ENCODE peak calls at places on chromosomes 3 and 15, in five cellular contexts. P is non-pigmented ciliary epithelial cell, I is NCI-H524 treated with DMSO at 0.1 percent for 48 hours, H is GM06990, N is pons. G is an unnamed sample.

GRCh38 chr15:38335106-38335505 is 82.5 kb downstream of the SPRED1 start:
- DNase-seq in P (no peak), I (no peak), H (no peak), N (no peak), G (no peak)

GRCh38 chr3:10945683-10946287 is 46.8 kb upstream of the SLC6A1 start:
- DNase-seq in P (no peak), I (no peak), H (peak), N (peak), G (peak)

GRCh38 chr15:79602731-79603130 is 170.6 kb downstream of the MINAR1 start:
- DNase-seq in P (no peak), I (no peak), H (no peak), N (no peak), G (no peak)

GRCh38 chr15:76108021-76108723 is 48.4 kb downstream of the TMEM266 start:
- DNase-seq in P (no peak), I (no peak), H (no peak), N (peak), G (peak)

GRCh38 chr15:63701365-63701764 is 104.2 kb downstream of the FBXL22 start:
- DNase-seq in P (no peak), I (no peak), H (no peak), N (no peak), G (no peak)

GRCh38 chr15:47756872-47757271 is 39.6 kb downstream of the SEMA6D start:
- DNase-seq in P (peak), I (no peak), H (no peak), N (no peak), G (no peak)

GRCh38 chr3:152270145-152270870 is 1.6 kb downstream of the MBNL1 start:
- DNase-seq in P (no peak), I (no peak), H (no peak), N (peak), G (no peak)

GRCh38 chr15:83010709-83011270 is 649 bp downstream of the C15orf40 start:
- DNase-seq in P (peak), I (peak), H (no peak), N (peak), G (peak)

GRCh38 chr15:48547305-48547704 is 98.2 kb downstream of the FBN1 start:
- DNase-seq in P (peak), I (no peak), H (no peak), N (no peak), G (no peak)

GRCh38 chr15:66785637-66786036 is 83.6 kb downstream of the SMAD6 start:
- DNase-seq in P (peak), I (no peak), H (no peak), N (no peak), G (no peak)

GRCh38 chr15:39942101-39942752 is 8.3 kb downstream of the EIF2AK4 start:
- DNase-seq in P (no peak), I (no peak), H (no peak), N (no peak), G (no peak)

GRCh38 chr15:99564221-99565030 is 1.4 kb upstream of the MEF2A start:
- DNase-seq in P (no peak), I (peak), H (peak), N (peak), G (peak)

GRCh38 chr3:155416500-155417118 is 123.1 kb upstream of the STRIT1 start:
- DNase-seq in P (peak), I (no peak), H (no peak), N (no peak), G (no peak)

GRCh38 chr3:161498259-161498921 is 1.8 kb downstream of the OTOL1 start:
- DNase-seq in P (no peak), I (no peak), H (no peak), N (no peak), G (no peak)

GRCh38 chr15:99981839-99982658 is 248.8 kb upstream of the LYSMD4 start:
- DNase-seq in P (no peak), I (no peak), H (no peak), N (no peak), G (no peak)

GRCh38 chr3:141368062-141368924 is at the start of gene ZBTB38:
- DNase-seq in P (peak), I (no peak), H (peak), N (peak), G (peak)

GRCh38 chr15:92232317-92232716 is 161.4 kb upstream of the ST8SIA2 start:
- DNase-seq in P (no peak), I (no peak), H (no peak), N (no peak), G (no peak)

GRCh38 chr3:123949606-123950005 is 11.4 kb downstream of the CCDC14 start:
- DNase-seq in P (peak), I (no peak), H (no peak), N (no peak), G (no peak)

GRCh38 chr15:31263751-31264533 is 62.7 kb upstream of the KLF13 start:
- DNase-seq in P (no peak), I (peak), H (peak), N (peak), G (no peak)

GRCh38 chr15:101477851-101478353 is 11.6 kb downstream of the PCSK6 start:
- DNase-seq in P (no peak), I (no peak), H (no peak), N (no peak), G (no peak)

GRCh38 chr3:129855454-129856419 is 37.8 kb downstream of the TMCC1 start:
- DNase-seq in P (peak), I (no peak), H (no peak), N (peak), G (peak)

G was measured in midbrain.